ENCODE peak calls at places on chromosomes 4 and X, in five cellular contexts. R is stimulated activated CD4-positive, alpha-beta T cell treated with anti-CD3 and anti-CD28 coated beads, Interleukin-4, amount 100 ng/mL, for 4 hours; W is EH; O is HTR-8/SVneo; M is NCI-H1105. G is an unnamed sample.

GRCh38 chr4:150078996-150079581 is 844 bp downstream of the DCLK2 start:
- DNase-seq in O (peak), R (no peak), M (peak), W (peak), G (peak)

GRCh38 chr4:6472008-6472386 is 417 bp downstream of the PPP2R2C start:
- DNase-seq in M (no peak), R (no peak), O (no peak), W (no peak), G (no peak)

GRCh38 chr4:39541987-39542632 is 14.9 kb upstream of the UGDH start:
- DNase-seq in O (no peak), R (no peak), M (no peak), W (no peak), G (no peak)

GRCh38 chr4:122218762-122219161 is 66.6 kb downstream of the BLTP1 start:
- DNase-seq in R (no peak), O (peak), W (peak), M (no peak), G (peak)

GRCh38 chr4:6107114-6107791 is 89.0 kb upstream of the C4orf50 start:
- DNase-seq in W (no peak), O (no peak), R (no peak), M (no peak), G (no peak)

GRCh38 chr4:89196745-89197144 is 85.4 kb downstream of the TIGD2 start:
- DNase-seq in R (no peak), O (no peak), W (no peak), M (no peak), G (no peak)

GRCh38 chrX:56783996-56784620 is 55.1 kb downstream of the NBDY start:
- DNase-seq in M (no peak), O (no peak), W (no peak), R (no peak), G (no peak)

GRCh38 chr4:138305055-138305454 is 62.9 kb upstream of the SLC7A11 start:
- DNase-seq in O (no peak), W (no peak), R (no peak), M (no peak), G (no peak)

GRCh38 chr4:15231265-15232091 is 196.4 kb upstream of the C1QTNF7 start:
- DNase-seq in O (peak), W (peak), M (peak), R (peak), G (peak)

G was measured in RKO.